ENCODE peak calls at places on chromosome 18, in ten cellular contexts. N, M, R, X, I, Z, T, Y, Q and P are unnamed samples.

GRCh38 chr18:59852548-59852947 is 47.2 kb upstream of the PMAIP1 start:
- DNase-seq in N (no peak), M (no peak), R (no peak), X (no peak), I (no peak), Z (no peak), T (no peak), Y (no peak), Q (no peak), P (no peak)

GRCh38 chr18:21073180-21073579 is 38.4 kb downstream of the ROCK1 start:
- DNase-seq in N (no peak), M (no peak), R (no peak), X (no peak), I (no peak), Z (no peak), T (no peak), Y (no peak), Q (no peak), P (no peak)

GRCh38 chr18:53560546-53560945 is 663.9 kb downstream of the MBD2 start:
- DNase-seq in N (no peak), M (no peak), R (no peak), X (no peak), I (no peak), Z (no peak), T (no peak), Y (no peak), Q (no peak), P (no peak)

GRCh38 chr18:3444954-3445353 is 5.0 kb upstream of the TGIF1 start:
- DNase-seq in N (no peak), M (no peak), R (no peak), X (no peak), I (no peak), Z (no peak), T (no peak), Y (no peak), Q (no peak), P (no peak)

GRCh38 chr18:3525870-3526420 is 76.0 kb downstream of the TGIF1 start:
- DNase-seq in N (no peak), M (no peak), R (no peak), X (no peak), I (no peak), Z (no peak), T (no peak), Y (no peak), Q (no peak), P (peak; percentile 54)

GRCh38 chr18:34929336-34929780 is 111.9 kb upstream of the MAPRE2 start:
- DNase-seq in N (peak; percentile 74), M (peak; percentile 58), R (no peak), X (peak; percentile 82), I (no peak), Z (peak; percentile 89), T (peak; percentile 14), Y (peak; percentile 68), Q (peak; percentile 55), P (no peak)

GRCh38 chr18:56913970-56914369 is 232.9 kb upstream of the BOD1L2 start:
- DNase-seq in N (no peak), M (no peak), R (no peak), X (no peak), I (no peak), Z (no peak), T (no peak), Y (no peak), Q (no peak), P (no peak)

GRCh38 chr18:13232971-13233565 is 14.5 kb downstream of the LDLRAD4 start:
- DNase-seq in N (no peak), M (no peak), R (no peak), X (no peak), I (no peak), Z (no peak), T (no peak), Y (no peak), Q (no peak), P (no peak)

GRCh38 chr18:33901894-33902512 is 322.7 kb downstream of the NOL4 start:
- DNase-seq in N (no peak), M (no peak), R (no peak), X (no peak), I (no peak), Z (no peak), T (no peak), Y (no peak), Q (no peak), P (no peak)

GRCh38 chr18:23166863-23167531 is 31.7 kb downstream of the CABLES1 start:
- DNase-seq in N (no peak), M (no peak), R (no peak), X (no peak), I (no peak), Z (no peak), T (no peak), Y (peak; percentile 66), Q (no peak), P (no peak)

GRCh38 chr18:13292736-13293135 is 74.2 kb downstream of the LDLRAD4 start:
- DNase-seq in N (no peak), M (no peak), R (no peak), X (no peak), I (no peak), Z (no peak), T (no peak), Y (no peak), Q (no peak), P (no peak)

GRCh38 chr18:54737986-54738385 is 90.3 kb upstream of the RAB27B start:
- DNase-seq in N (peak; percentile 83), M (peak; percentile 83), R (no peak), X (peak; percentile 58), I (no peak), Z (peak; percentile 47), T (peak; percentile 53), Y (peak; percentile 65), Q (no peak), P (no peak)

GRCh38 chr18:70450658-70451253 is 161.9 kb downstream of the SOCS6 start:
- DNase-seq in N (no peak), M (no peak), R (no peak), X (peak; percentile 38), I (no peak), Z (peak; percentile 50), T (peak; percentile 16), Y (peak; percentile 45), Q (peak; percentile 23), P (no peak)

GRCh38 chr18:48345596-48345995 is 63.6 kb downstream of the ZBTB7C start:
- DNase-seq in N (no peak), M (peak; percentile 48), R (no peak), X (peak; percentile 16), I (no peak), Z (peak; percentile 24), T (peak; percentile 11), Y (peak; percentile 33), Q (peak; percentile 12), P (no peak)
- TF ChIP-seq CTCF in N (peak; percentile 67), M (peak; percentile 68), R (peak; percentile 15), X (peak; percentile 34), I (no peak), Z (peak; percentile 51), T (peak; percentile 35), Y (peak; percentile 55), Q (peak; percentile 49), P (no peak)

GRCh38 chr18:5974696-5975095 is 79.4 kb upstream of the TMEM200C start:
- DNase-seq in N (no peak), M (no peak), R (no peak), X (no peak), I (no peak), Z (no peak), T (no peak), Y (no peak), Q (no peak), P (no peak)

GRCh38 chr18:5973079-5973478 is 77.8 kb upstream of the TMEM200C start:
- DNase-seq in N (no peak), M (no peak), R (no peak), X (no peak), I (no peak), Z (no peak), T (no peak), Y (no peak), Q (no peak), P (no peak)

GRCh38 chr18:5977022-5977421 is 81.7 kb upstream of the TMEM200C start:
- DNase-seq in N (no peak), M (no peak), R (no peak), X (no peak), I (no peak), Z (no peak), T (no peak), Y (no peak), Q (no peak), P (no peak)

GRCh38 chr18:5972298-5972697 is 77.0 kb upstream of the TMEM200C start:
- DNase-seq in N (no peak), M (no peak), R (no peak), X (no peak), I (no peak), Z (no peak), T (no peak), Y (no peak), Q (no peak), P (peak; percentile 46)

DNA sequence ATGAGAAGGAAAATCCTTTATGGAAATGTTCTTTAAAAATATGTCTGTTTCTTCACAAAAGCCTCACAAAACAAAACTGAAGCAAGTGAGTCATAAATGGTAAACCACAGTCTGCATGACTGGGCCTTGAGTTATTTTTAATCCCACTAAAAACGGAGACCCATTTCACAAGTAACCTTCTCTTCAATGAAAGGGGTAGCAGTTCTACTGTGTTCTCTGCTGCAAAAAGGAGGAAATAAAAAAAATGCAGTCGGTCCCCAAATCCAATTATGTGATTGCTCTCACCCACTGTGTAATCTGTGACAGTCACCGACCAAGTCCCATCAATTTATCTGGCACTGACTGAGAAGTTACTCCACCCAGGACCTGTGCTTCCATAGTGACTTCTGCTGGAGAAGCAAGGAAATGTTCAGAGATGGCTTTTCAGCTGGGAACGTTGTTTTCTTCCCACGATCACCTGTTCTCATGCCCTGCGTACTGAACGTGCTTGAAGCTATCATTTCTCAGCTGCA is 79.8 kb upstream of the TMEM200C start:
- DNase-seq in N (peak; percentile 1), M (no peak), R (no peak), X (no peak), I (no peak), Z (peak; percentile 77), T (no peak), Y (peak; percentile 55), Q (no peak), P (peak; percentile 62)
- TF ChIP-seq CTCF in N (no peak), M (no peak), R (no peak), X (no peak), I (no peak), Z (peak; percentile 15), T (no peak), Y (no peak), Q (no peak), P (peak; percentile 29)

DNA sequence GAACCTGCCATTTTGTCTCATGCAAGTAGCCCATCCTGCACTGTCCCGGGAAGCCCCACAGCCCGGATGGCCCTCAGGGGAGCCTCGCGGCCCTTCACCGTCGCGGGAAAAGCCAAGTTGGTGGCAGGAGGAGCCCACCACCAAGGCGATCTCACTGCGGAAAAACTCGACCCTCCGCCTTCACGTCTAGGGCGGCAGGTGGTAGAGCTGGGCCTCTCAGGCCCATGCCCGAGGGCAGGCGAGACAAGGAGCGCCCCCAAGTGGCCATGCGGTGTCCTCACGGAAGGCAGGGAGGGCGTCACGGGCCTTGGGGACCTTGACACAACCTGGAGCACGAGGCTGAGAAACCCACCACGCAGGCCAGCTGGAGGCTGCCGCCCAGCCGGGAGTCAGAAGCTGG is 34.8 kb upstream of the SKA1 start:
- DNase-seq in N (no peak), M (no peak), R (peak; percentile 60), X (no peak), I (no peak), Z (no peak), T (no peak), Y (no peak), Q (no peak), P (no peak)
- TF ChIP-seq CTCF in N (peak; percentile 2), M (no peak), R (no peak), X (no peak), I (no peak), Z (no peak), T (no peak), Y (no peak), Q (peak; percentile 33), P (peak; percentile 22)

GRCh38 chr18:9661564-9661963 is 46.5 kb upstream of the RAB31 start:
- DNase-seq in N (no peak), M (peak; percentile 57), R (no peak), X (peak; percentile 50), I (no peak), Z (peak; percentile 39), T (no peak), Y (no peak), Q (no peak), P (no peak)
- TF ChIP-seq CTCF in N (peak; percentile 54), M (peak; percentile 50), R (no peak), X (peak; percentile 28), I (no peak), Z (peak; percentile 24), T (no peak), Y (peak; percentile 24), Q (peak; percentile 38), P (no peak)